ENCODE peak calls at places on chromosome 4, in four cellular contexts. One of them, this sample, is unnamed.

GRCh38 chr4:19880205-19880604 is 371.5 kb upstream of the SLIT2 start:
- DNase-seq in left lung: no peak
- DNase-seq in fibroblast of lung: peak; percentile 3
- DNase-seq in right atrium auricular region: no peak
- DNase-seq in this sample: no peak

GRCh38 chr4:5526070-5526831 is 182.1 kb downstream of the EVC2 start:
- DNase-seq in right atrium auricular region: no peak
- DNase-seq in fibroblast of lung: no peak
- DNase-seq in left lung: no peak
- DNase-seq in this sample: no peak

GRCh38 chr4:110190249-110190648 is 8.2 kb downstream of the ELOVL6 start:
- DNase-seq in fibroblast of lung: peak; percentile 61
- DNase-seq in right atrium auricular region: no peak
- DNase-seq in left lung: no peak
- DNase-seq in this sample: no peak

GRCh38 chr4:52951016-52951415 is 88.9 kb downstream of the RASL11B start:
- DNase-seq in right atrium auricular region: no peak
- DNase-seq in left lung: no peak
- DNase-seq in fibroblast of lung: no peak
- DNase-seq in this sample: no peak

GRCh38 chr4:11119474-11119873 is 309.2 kb downstream of the HS3ST1 start:
- DNase-seq in left lung: no peak
- DNase-seq in fibroblast of lung: no peak
- DNase-seq in right atrium auricular region: no peak
- DNase-seq in this sample: no peak

GRCh38 chr4:82611982-82612381 is 50.2 kb upstream of the TMEM150C start:
- DNase-seq in right atrium auricular region: no peak
- DNase-seq in left lung: no peak
- DNase-seq in fibroblast of lung: no peak
- DNase-seq in this sample: no peak

GRCh38 chr4:159516556-159516955 is 413.7 kb downstream of the RAPGEF2 start:
- DNase-seq in left lung: no peak
- DNase-seq in right atrium auricular region: no peak
- DNase-seq in fibroblast of lung: peak; percentile 42
- DNase-seq in this sample: peak; percentile 26

GRCh38 chr4:76960014-76960413 is 10.5 kb downstream of the SEPTIN11 start:
- DNase-seq in left lung: no peak
- DNase-seq in right atrium auricular region: no peak
- DNase-seq in fibroblast of lung: no peak
- DNase-seq in this sample: no peak

GRCh38 chr4:95392886-95393285 is 155.9 kb downstream of the UNC5C start:
- DNase-seq in fibroblast of lung: no peak
- DNase-seq in right atrium auricular region: no peak
- DNase-seq in left lung: no peak
- DNase-seq in this sample: no peak

GRCh38 chr4:87543835-87544461 is 14.8 kb upstream of the SPARCL1 start:
- DNase-seq in right atrium auricular region: no peak
- DNase-seq in fibroblast of lung: peak; percentile 82
- DNase-seq in left lung: no peak
- DNase-seq in this sample: peak; percentile 54

GRCh38 chr4:100288811-100289529 is 98.7 kb upstream of the DDIT4L start:
- DNase-seq in fibroblast of lung: no peak
- DNase-seq in left lung: no peak
- DNase-seq in right atrium auricular region: no peak
- DNase-seq in this sample: peak; percentile 42

GRCh38 chr4:74258949-74259348 is 49.3 kb upstream of the EPGN start:
- DNase-seq in right atrium auricular region: no peak
- DNase-seq in left lung: no peak
- DNase-seq in fibroblast of lung: peak; percentile 47
- DNase-seq in this sample: no peak

GRCh38 chr4:166491635-166492034 is 618.6 kb downstream of the TLL1 start:
- DNase-seq in right atrium auricular region: no peak
- DNase-seq in left lung: no peak
- DNase-seq in fibroblast of lung: no peak
- DNase-seq in this sample: no peak

GRCh38 chr4:108433832-108434231 is 186.5 kb upstream of the RPL34 start:
- DNase-seq in right atrium auricular region: no peak
- DNase-seq in fibroblast of lung: peak; percentile 68
- DNase-seq in left lung: no peak
- DNase-seq in this sample: peak; percentile 39

GRCh38 chr4:7906171-7906581 is 33.5 kb downstream of the AFAP1 start:
- DNase-seq in right atrium auricular region: no peak
- DNase-seq in left lung: no peak
- DNase-seq in fibroblast of lung: peak; percentile 43
- DNase-seq in this sample: no peak

GRCh38 chr4:58261526-58261925 is 1151.3 kb upstream of the IGFBP7 start:
- DNase-seq in right atrium auricular region: no peak
- DNase-seq in left lung: no peak
- DNase-seq in fibroblast of lung: no peak
- DNase-seq in this sample: no peak

GRCh38 chr4:72076562-72076961 is 44.8 kb downstream of the NPFFR2 start:
- DNase-seq in left lung: no peak
- DNase-seq in right atrium auricular region: no peak
- DNase-seq in fibroblast of lung: no peak
- DNase-seq in this sample: no peak

GRCh38 chr4:152077582-152077981 is 316.8 kb upstream of the GATB start:
- DNase-seq in right atrium auricular region: no peak
- DNase-seq in fibroblast of lung: no peak
- DNase-seq in left lung: no peak
- DNase-seq in this sample: no peak

GRCh38 chr4:73583661-73584060 is 36.6 kb downstream of the RASSF6 start:
- DNase-seq in right atrium auricular region: no peak
- DNase-seq in fibroblast of lung: no peak
- DNase-seq in left lung: no peak
- DNase-seq in this sample: no peak

DNA sequence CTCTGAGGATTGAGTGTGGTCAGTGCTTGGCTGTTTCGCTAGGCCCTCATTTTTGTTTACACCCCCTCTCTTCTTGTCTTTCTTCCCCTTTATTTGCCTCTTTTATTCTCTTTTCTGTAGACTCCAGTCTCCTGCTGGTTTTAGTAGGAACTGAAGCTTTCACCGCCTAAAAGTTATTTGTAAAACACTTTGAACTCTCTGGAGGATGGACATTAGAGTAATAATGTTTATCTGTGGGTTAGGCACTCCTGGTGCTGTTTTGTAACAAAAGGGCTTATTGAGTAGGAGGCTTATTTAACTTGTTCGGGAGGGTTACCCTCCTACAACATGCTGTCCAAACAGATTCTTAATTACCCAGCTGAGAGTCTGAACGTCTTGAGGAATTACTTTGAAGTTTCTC is 1.6 kb upstream of the ARHGAP10 start:
- DNase-seq in left lung: no peak
- DNase-seq in fibroblast of lung: no peak
- DNase-seq in right atrium auricular region: no peak
- DNase-seq in this sample: no peak
- TF ChIP-seq CTCF in left lung: no peak
- TF ChIP-seq CTCF in fibroblast of lung: peak; percentile 17
- TF ChIP-seq CTCF in right atrium auricular region: no peak
- TF ChIP-seq CTCF in this sample: peak; percentile 43

GRCh38 chr4:168942985-168943384 is 67.1 kb downstream of the CBR4 start:
- DNase-seq in right atrium auricular region: no peak
- DNase-seq in fibroblast of lung: no peak
- DNase-seq in left lung: no peak
- DNase-seq in this sample: peak; percentile 2
- TF ChIP-seq CTCF in right atrium auricular region: peak; percentile 38
- TF ChIP-seq CTCF in fibroblast of lung: peak; percentile 47
- TF ChIP-seq CTCF in left lung: peak; percentile 32
- TF ChIP-seq CTCF in this sample: peak; percentile 80

DNA sequence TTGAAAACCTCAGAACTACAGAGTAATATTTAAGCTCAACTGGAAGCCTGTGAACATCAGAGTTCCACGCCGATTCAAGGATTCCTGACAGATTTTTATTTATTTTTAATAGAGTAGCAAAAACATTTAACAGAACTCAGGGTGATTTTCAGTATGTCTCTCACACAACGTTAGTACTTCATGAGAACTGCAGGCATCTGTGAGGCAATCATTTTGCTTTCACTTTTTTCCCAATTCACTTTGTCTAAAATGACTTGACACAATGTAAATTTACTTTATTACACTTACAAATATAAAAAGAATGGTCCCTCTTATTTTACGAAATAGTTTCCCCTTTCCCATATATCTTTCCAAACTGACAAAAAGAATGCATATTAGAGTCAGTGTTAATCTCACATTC is 869.5 kb upstream of the EPHA5 start:
- DNase-seq in left lung: no peak
- DNase-seq in fibroblast of lung: no peak
- DNase-seq in right atrium auricular region: no peak
- DNase-seq in this sample: no peak
- TF ChIP-seq CTCF in left lung: no peak
- TF ChIP-seq CTCF in fibroblast of lung: no peak
- TF ChIP-seq CTCF in right atrium auricular region: no peak
- TF ChIP-seq CTCF in this sample: no peak

DNA sequence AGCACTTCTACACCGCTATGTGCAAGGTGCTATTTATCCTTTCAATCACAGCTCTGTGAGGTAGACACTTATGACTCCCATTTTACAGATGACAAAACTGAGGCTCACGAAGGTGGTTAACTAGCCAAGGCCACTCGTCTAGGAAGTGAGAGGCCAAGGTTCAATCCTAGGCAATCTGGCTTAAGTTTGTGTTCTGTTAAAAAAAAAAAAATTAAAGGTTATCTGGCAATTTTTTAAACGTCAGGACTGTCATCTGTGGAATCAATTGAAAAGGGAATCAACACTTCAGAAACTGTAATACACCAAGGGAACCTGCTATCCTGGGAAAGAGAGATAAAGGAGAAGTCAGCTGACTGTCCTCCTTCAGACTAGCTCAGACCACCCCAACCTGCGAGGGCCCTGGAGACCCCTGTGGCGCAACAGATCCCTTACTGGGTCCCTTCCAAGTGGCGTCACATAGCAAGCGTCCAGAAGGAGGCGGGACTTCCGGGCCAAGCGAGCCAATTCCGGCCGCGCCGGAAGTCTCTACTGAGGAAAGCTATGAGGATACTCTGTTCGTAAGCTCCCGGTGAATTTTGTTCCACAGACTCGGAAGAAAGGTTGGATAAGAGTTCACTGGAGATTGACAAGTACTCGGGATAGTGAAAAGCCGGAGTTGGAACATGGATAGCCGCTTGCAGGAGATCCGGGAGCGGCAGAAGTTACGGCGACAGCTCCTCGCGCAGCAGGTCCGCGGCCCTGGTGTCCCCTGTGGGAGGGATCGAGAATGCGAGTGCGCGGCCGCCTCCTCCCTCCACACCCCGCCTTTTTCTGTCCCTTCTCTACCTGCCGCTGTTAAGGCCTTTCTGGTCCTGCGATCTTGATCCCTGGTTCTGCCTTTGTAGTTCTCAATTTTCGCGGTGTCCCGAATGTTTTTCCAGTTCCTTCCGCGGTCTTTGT is at the start of gene METTL14:
- DNase-seq in right atrium auricular region: peak; percentile 95
- DNase-seq in left lung: peak; percentile 96
- DNase-seq in fibroblast of lung: peak; percentile 93
- DNase-seq in this sample: peak; percentile 85
- TF ChIP-seq CTCF in right atrium auricular region: peak; percentile 34
- TF ChIP-seq CTCF in left lung: no peak
- TF ChIP-seq CTCF in fibroblast of lung: peak; percentile 16
- TF ChIP-seq CTCF in this sample: peak; percentile 33

GRCh38 chr4:36411338-36411737 is 129.9 kb downstream of the DTHD1 start:
- DNase-seq in right atrium auricular region: no peak
- DNase-seq in fibroblast of lung: no peak
- DNase-seq in left lung: no peak
- DNase-seq in this sample: no peak

GRCh38 chr4:36420111-36420679 is 138.8 kb downstream of the DTHD1 start:
- DNase-seq in fibroblast of lung: no peak
- DNase-seq in left lung: peak; percentile 35
- DNase-seq in right atrium auricular region: no peak
- DNase-seq in this sample: no peak

DNA sequence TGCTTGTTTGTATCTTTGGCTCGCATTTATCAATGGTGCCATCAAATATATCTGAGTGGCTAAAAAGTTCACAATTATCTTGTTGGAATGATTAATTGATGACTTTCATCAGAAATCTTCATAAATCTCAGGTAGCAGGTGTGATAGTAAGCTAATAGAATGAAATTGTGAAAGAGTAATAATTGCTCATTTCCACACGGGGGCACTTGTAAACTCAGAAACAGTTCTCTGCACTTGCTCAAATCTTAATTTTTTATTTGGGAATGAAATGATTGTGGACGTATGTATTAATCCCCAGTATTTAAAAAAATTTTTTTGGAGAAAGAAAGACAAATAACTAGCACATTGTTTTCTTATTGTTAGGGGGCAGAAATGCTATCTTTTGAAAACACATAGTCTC is 132.8 kb downstream of the DTHD1 start:
- DNase-seq in fibroblast of lung: no peak
- DNase-seq in right atrium auricular region: no peak
- DNase-seq in left lung: no peak
- DNase-seq in this sample: no peak
- TF ChIP-seq CTCF in fibroblast of lung: no peak
- TF ChIP-seq CTCF in right atrium auricular region: peak; percentile 40
- TF ChIP-seq CTCF in left lung: no peak
- TF ChIP-seq CTCF in this sample: peak; percentile 25

GRCh38 chr4:2847297-2847871 is 3.7 kb downstream of the ADD1 start:
- DNase-seq in right atrium auricular region: no peak
- DNase-seq in fibroblast of lung: no peak
- DNase-seq in left lung: no peak
- DNase-seq in this sample: no peak

GRCh38 chr4:2850966-2851782 is 7.5 kb downstream of the ADD1 start:
- DNase-seq in right atrium auricular region: no peak
- DNase-seq in fibroblast of lung: peak; percentile 71
- DNase-seq in left lung: no peak
- DNase-seq in this sample: no peak

GRCh38 chr4:2852481-2852881 is 8.8 kb downstream of the ADD1 start:
- DNase-seq in left lung: peak; percentile 61
- DNase-seq in right atrium auricular region: no peak
- DNase-seq in fibroblast of lung: no peak
- DNase-seq in this sample: no peak

GRCh38 chr4:2848449-2848848 is 4.8 kb downstream of the ADD1 start:
- DNase-seq in left lung: no peak
- DNase-seq in fibroblast of lung: no peak
- DNase-seq in right atrium auricular region: no peak
- DNase-seq in this sample: no peak

GRCh38 chr4:2849267-2850140 is 5.9 kb downstream of the ADD1 start:
- DNase-seq in right atrium auricular region: no peak
- DNase-seq in fibroblast of lung: no peak
- DNase-seq in left lung: no peak
- DNase-seq in this sample: no peak
- TF ChIP-seq CTCF in right atrium auricular region: no peak
- TF ChIP-seq CTCF in fibroblast of lung: no peak
- TF ChIP-seq CTCF in left lung: no peak
- TF ChIP-seq CTCF in this sample: no peak

DNA sequence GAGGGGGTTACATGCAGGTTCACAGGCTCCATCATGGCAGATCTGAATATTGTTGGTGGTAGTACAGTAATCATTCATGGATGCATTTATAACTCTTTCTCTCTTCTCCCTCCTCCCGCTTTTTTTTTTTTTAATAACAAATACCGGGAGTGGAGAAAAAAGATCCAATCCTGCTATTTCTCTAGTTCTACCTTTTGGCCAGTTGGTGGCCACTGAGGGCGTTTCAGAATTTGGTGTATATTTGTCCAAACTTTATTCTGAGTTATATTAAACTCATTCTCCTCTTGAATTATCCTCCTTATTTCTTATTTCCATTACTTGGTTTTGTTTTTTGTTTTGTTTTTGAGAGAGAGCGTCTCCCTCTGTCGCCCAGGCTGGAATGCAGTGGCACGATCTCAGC is 74.8 kb downstream of the HMGB2 start:
- DNase-seq in fibroblast of lung: no peak
- DNase-seq in left lung: no peak
- DNase-seq in right atrium auricular region: no peak
- DNase-seq in this sample: no peak
- TF ChIP-seq CTCF in fibroblast of lung: peak; percentile 31
- TF ChIP-seq CTCF in left lung: no peak
- TF ChIP-seq CTCF in right atrium auricular region: no peak
- TF ChIP-seq CTCF in this sample: peak; percentile 63

This sample was measured in HFFc6.